ENCODE peak calls at places on chromosomes 4 and X, in five cellular contexts. Z, L, S, C and J are unnamed samples.

GRCh38 chr4:184396001-184396400 is 78.3 kb downstream of the IRF2 start:
- DNase-seq in Z (no peak), L (no peak), S (no peak), C (no peak), J (peak)

GRCh38 chr4:6781113-6781512 is 1.4 kb upstream of the KIAA0232 start:
- DNase-seq in Z (no peak), L (no peak), S (no peak), C (no peak), J (no peak)

GRCh38 chrX:18448416-18448815 is 23.0 kb downstream of the CDKL5 start:
- DNase-seq in Z (no peak), L (no peak), S (no peak), C (no peak), J (no peak)

GRCh38 chr4:40205259-40206198 is 8.7 kb downstream of the RHOH start:
- DNase-seq in Z (peak), L (no peak), S (no peak), C (no peak), J (no peak)

GRCh38 chr4:7423391-7423790 is 11.3 kb downstream of the PSAPL1 start:
- DNase-seq in Z (no peak), L (no peak), S (no peak), C (no peak), J (no peak)

GRCh38 chrX:128518508-128518907 is 466.3 kb upstream of the ACTRT1 start:
- DNase-seq in Z (no peak), L (no peak), S (peak), C (peak), J (no peak)

GRCh38 chr4:69894221-69894620 is 34.3 kb upstream of the SULT1E1 start:
- DNase-seq in Z (no peak), L (no peak), S (no peak), C (no peak), J (no peak)

GRCh38 chr4:41155194-41155830 is 59.0 kb downstream of the APBB2 start:
- DNase-seq in Z (no peak), L (no peak), S (no peak), C (no peak), J (no peak)

GRCh38 chr4:101500742-101501141 is 153.4 kb upstream of the PPP3CA start:
- DNase-seq in Z (no peak), L (no peak), S (no peak), C (peak), J (no peak)

GRCh38 chr4:8289151-8289750 is 19.7 kb downstream of the HTRA3 start:
- DNase-seq in Z (no peak), L (no peak), S (no peak), C (no peak), J (no peak)

GRCh38 chr4:74095886-74096264 is 3.1 kb downstream of the CXCL2 start:
- DNase-seq in Z (no peak), L (no peak), S (no peak), C (no peak), J (no peak)

GRCh38 chrX:131923614-131924250 is 99.4 kb upstream of the STK26 start:
- DNase-seq in Z (no peak), L (no peak), S (no peak), C (peak), J (no peak)

GRCh38 chr4:176534566-176534965 is 214.8 kb downstream of the SPCS3 start:
- DNase-seq in Z (no peak), L (no peak), S (no peak), C (peak), J (no peak)

GRCh38 chr4:80788798-80789197 is 241.7 kb upstream of the BMP3 start:
- DNase-seq in Z (no peak), L (no peak), S (peak), C (no peak), J (peak)

GRCh38 chrX:139286342-139286741 is 244.2 kb upstream of the F9 start:
- DNase-seq in Z (no peak), L (no peak), S (no peak), C (no peak), J (no peak)

GRCh38 chrX:43813898-43814297 is 68.4 kb downstream of the MAOB start:
- DNase-seq in Z (no peak), L (no peak), S (no peak), C (peak), J (no peak)

GRCh38 chrX:46180258-46180687 is 364.9 kb downstream of the ZNF674 start:
- DNase-seq in Z (no peak), L (no peak), S (no peak), C (peak), J (peak)

GRCh38 chr4:151117371-151117962 is 18.0 kb downstream of the RPS3A start:
- DNase-seq in Z (no peak), L (peak), S (peak), C (peak), J (peak)

GRCh38 chr4:109609431-109609830 is 49.4 kb downstream of the MCUB start:
- DNase-seq in Z (no peak), L (no peak), S (no peak), C (no peak), J (no peak)